ENCODE peak calls at places on chromosomes 12 and 14, in seven cellular contexts. O is Caco-2, X is H9, Y is neural crest cell, W is body of pancreas, A is mesothelial cell of epicardium, E is GM12865. T is an unnamed sample.

GRCh38 chr14:78714722-78715121 is 544.5 kb downstream of the NRXN3 start:
- DNase-seq in E (no peak), X (no peak), Y (no peak), A (no peak), O (no peak), W (no peak), T (no peak)

GRCh38 chr12:28795306-28795705 is 353.8 kb upstream of the FAR2 start:
- DNase-seq in Y (no peak), W (no peak), X (no peak), O (no peak), A (no peak), E (no peak), T (no peak)

GRCh38 chr12:2693204-2693860 is 101.4 kb upstream of the FKBP4 start:
- DNase-seq in E (no peak), W (no peak), O (no peak), Y (no peak), X (peak), A (no peak), T (no peak)

GRCh38 chr12:16112626-16113560 is 164.6 kb downstream of the SLC15A5 start:
- DNase-seq in W (no peak), X (peak), E (no peak), Y (no peak), O (no peak), A (no peak), T (no peak)

GRCh38 chr12:125100551-125101434 is 35.6 kb downstream of the AACS start:
- DNase-seq in O (no peak), W (peak), A (no peak), Y (no peak), E (no peak), X (no peak), T (no peak)

GRCh38 chr14:60925286-60925685 is 55.6 kb downstream of the TRMT5 start:
- DNase-seq in O (no peak), A (no peak), W (no peak), E (no peak), X (no peak), Y (no peak), T (no peak)

GRCh38 chr12:39814626-39815025 is 195.0 kb upstream of the ABCD2 start:
- DNase-seq in O (no peak), Y (no peak), A (no peak), E (no peak), X (no peak), W (no peak), T (no peak)

GRCh38 chr12:128180166-128180565 is 86.8 kb upstream of the TMEM132C start:
- DNase-seq in E (no peak), W (no peak), X (no peak), Y (no peak), A (no peak), O (no peak), T (no peak)

GRCh38 chr14:73955674-73956073 is 5.6 kb downstream of the COQ6 start:
- DNase-seq in E (no peak), Y (no peak), A (no peak), X (no peak), W (no peak), O (no peak), T (no peak)

GRCh38 chr14:100038065-100038464 is 27.2 kb upstream of the EVL start:
- DNase-seq in O (no peak), X (no peak), A (no peak), W (no peak), E (no peak), Y (no peak), T (no peak)

GRCh38 chr14:106417224-106418049 is 891.1 kb downstream of the TMEM121 start:
- DNase-seq in W (peak), Y (no peak), E (peak), O (peak), A (no peak), X (peak), T (peak)

GRCh38 chr14:35687335-35687939 is 121.7 kb downstream of the RALGAPA1 start:
- DNase-seq in A (no peak), Y (peak), E (peak), X (no peak), O (peak), W (peak), T (peak)

GRCh38 chr12:56947633-56948535 is 9.5 kb downstream of the RDH16 start:
- DNase-seq in Y (no peak), X (no peak), A (no peak), O (peak), E (peak), W (no peak), T (no peak)

GRCh38 chr12:80937391-80938238 is at the start of gene LIN7A:
- DNase-seq in Y (peak), W (peak), X (peak), E (peak), O (peak), A (peak), T (peak)

GRCh38 chr14:61598980-61599379 is 96.3 kb upstream of the HIF1A start:
- DNase-seq in E (peak), Y (no peak), A (no peak), X (no peak), W (no peak), O (no peak), T (no peak)

GRCh38 chr14:76514599-76514998 is 138.7 kb downstream of the ESRRB start:
- DNase-seq in W (peak), O (peak), Y (no peak), E (peak), A (no peak), X (no peak), T (peak)

GRCh38 chr12:38664661-38665269 is 240.6 kb downstream of the CPNE8 start:
- DNase-seq in E (peak), W (no peak), X (no peak), A (no peak), O (peak), Y (no peak), T (no peak)

GRCh38 chr14:81727243-81727642 is 193.6 kb upstream of the SEL1L start:
- DNase-seq in X (no peak), A (peak), E (no peak), W (peak), Y (no peak), O (no peak), T (no peak)

GRCh38 chr12:27463826-27464554 is 17.5 kb downstream of the SMCO2 start:
- DNase-seq in X (no peak), O (no peak), W (peak), A (no peak), Y (no peak), E (no peak), T (no peak)

GRCh38 chr12:27383429-27384260 is 51.0 kb downstream of the BMAL2 start:
- DNase-seq in O (peak), A (peak), W (peak), E (peak), X (peak), Y (peak), T (peak)

GRCh38 chr12:103742349-103742784 is 98.7 kb downstream of the NT5DC3 start:
- DNase-seq in A (no peak), X (no peak), W (peak), E (no peak), Y (no peak), O (no peak), T (no peak)

GRCh38 chr14:68736519-68736918 is 56.3 kb downstream of the ZFP36L1 start:
- DNase-seq in O (peak), A (peak), Y (no peak), X (no peak), E (no peak), W (no peak), T (no peak)

GRCh38 chr12:52372216-52373154 is 5.2 kb upstream of the KRT85 start:
- DNase-seq in A (peak), W (peak), O (peak), X (peak), E (peak), Y (peak), T (peak)

GRCh38 chr14:99274346-99275221 is 2.6 kb upstream of the BCL11B start:
- DNase-seq in E (peak), O (peak), W (peak), Y (peak), A (peak), X (peak), T (peak)

GRCh38 chr12:47741340-47741703 is 16.0 kb upstream of the ENDOU start:
- DNase-seq in E (peak), X (no peak), A (no peak), Y (no peak), O (no peak), W (peak), T (no peak)

GRCh38 chr14:99907761-99908652 is 114.8 kb downstream of the EML1 start:
- DNase-seq in Y (no peak), E (no peak), A (no peak), X (no peak), O (no peak), W (peak), T (no peak)

GRCh38 chr14:23306412-23307145 is at the start of gene BCL2L2:
- DNase-seq in E (peak), Y (peak), X (peak), A (peak), W (peak), O (peak), T (peak)

GRCh38 chr14:94936411-94936892 is 166.5 kb upstream of the GSC start:
- DNase-seq in A (peak), W (peak), Y (no peak), O (no peak), E (no peak), X (no peak), T (no peak)

GRCh38 chr14:87975636-87976035 is 17.3 kb downstream of the GALC start:
- DNase-seq in W (no peak), O (no peak), Y (no peak), X (no peak), A (no peak), E (no peak), T (no peak)

GRCh38 chr12:56205445-56205844 is 16.2 kb upstream of the SMARCC2 start:
- DNase-seq in W (no peak), Y (no peak), X (no peak), A (no peak), O (no peak), E (no peak), T (no peak)

GRCh38 chr14:50937325-50937724 is 7.0 kb downstream of the PYGL start:
- DNase-seq in A (no peak), O (no peak), X (no peak), W (no peak), E (no peak), Y (no peak), T (no peak)

GRCh38 chr14:29941401-29941800 is 13.8 kb upstream of the PRKD1 start:
- DNase-seq in A (no peak), O (no peak), X (peak), W (no peak), Y (no peak), E (no peak), T (no peak)

GRCh38 chr14:32724864-32725550 is 213.7 kb upstream of the NPAS3 start:
- DNase-seq in O (no peak), A (no peak), Y (no peak), X (no peak), E (no peak), W (no peak), T (no peak)

GRCh38 chr12:107610030-107610859 is 75.4 kb upstream of the PWP1 start:
- DNase-seq in A (peak), W (no peak), O (peak), X (peak), E (peak), Y (peak), T (peak)

GRCh38 chr14:90985601-90986242 is 74.7 kb downstream of the RPS6KA5 start:
- DNase-seq in E (peak), X (no peak), A (no peak), W (no peak), O (no peak), Y (no peak), T (peak)

GRCh38 chr14:93619176-93619793 is 169.0 kb downstream of the PRIMA1 start:
- DNase-seq in X (no peak), A (peak), E (peak), W (peak), Y (peak), O (peak), T (peak)

GRCh38 chr12:110353211-110353965 is 50.1 kb downstream of the ANAPC7 start:
- DNase-seq in O (no peak), W (no peak), A (no peak), E (no peak), X (no peak), Y (no peak), T (no peak)

GRCh38 chr12:109192358-109192757 is 76.0 kb downstream of the ACACB start:
- DNase-seq in A (no peak), E (no peak), W (no peak), Y (no peak), O (no peak), X (no peak), T (no peak)

GRCh38 chr12:106345739-106346138 is 11.8 kb upstream of the POLR3B start:
- DNase-seq in O (peak), X (peak), E (peak), W (peak), A (no peak), Y (peak), T (no peak)
- TF ChIP-seq CTCF in O (no peak), X (peak), E (no peak), W (no peak), A (no peak), Y (peak), T (no peak)

GRCh38 chr12:43282106-43282505 is 269.9 kb downstream of the ADAMTS20 start:
- DNase-seq in O (no peak), A (no peak), W (no peak), Y (no peak), X (no peak), E (no peak), T (no peak)
- TF ChIP-seq CTCF in O (no peak), A (peak), W (no peak), Y (peak), X (peak), E (no peak), T (peak)

GRCh38 chr12:82688035-82688501 is 1.4 kb downstream of the TMTC2 start:
- DNase-seq in O (no peak), Y (no peak), E (peak), A (no peak), X (no peak), W (no peak), T (no peak)
- TF ChIP-seq CTCF in O (no peak), Y (peak), E (no peak), A (no peak), X (no peak), W (no peak), T (peak)

GRCh38 chr12:53997324-53998173 is 2.4 kb upstream of the HOXC9 start:
- DNase-seq in Y (no peak), E (no peak), A (no peak), O (no peak), W (no peak), X (no peak), T (no peak)

GRCh38 chr12:53999596-54000104 is 311 bp upstream of the HOXC9 start:
- DNase-seq in E (no peak), O (no peak), X (no peak), Y (no peak), W (no peak), A (no peak), T (no peak)

GRCh38 chr12:53998174-53998899 is 1.6 kb upstream of the HOXC9 start:
- DNase-seq in O (no peak), A (no peak), X (no peak), W (no peak), E (no peak), Y (no peak), T (no peak)

GRCh38 chr12:54000105-54000773 is at the start of gene HOXC9:
- DNase-seq in X (no peak), W (no peak), Y (no peak), O (no peak), E (no peak), A (no peak), T (no peak)

DNA sequence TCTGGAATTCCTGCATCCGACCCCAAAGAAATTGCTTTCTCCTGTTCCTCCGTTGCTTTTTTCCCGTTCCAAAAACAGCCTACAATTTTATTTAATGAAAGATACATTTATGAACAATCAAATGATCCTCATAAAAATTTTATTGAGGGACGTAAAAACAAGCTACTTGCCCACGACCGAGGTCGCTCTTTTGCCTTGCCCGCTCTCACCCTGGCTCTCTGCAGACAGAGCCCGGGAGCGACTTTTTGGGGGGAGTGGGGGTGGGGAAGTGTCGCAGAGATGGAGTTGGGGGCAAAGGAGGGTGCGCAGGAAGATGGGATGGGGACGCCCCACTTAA is 1.1 kb upstream of the HOXC9 start:
- DNase-seq in A (no peak), E (no peak), W (no peak), O (no peak), X (no peak), Y (no peak), T (no peak)
- TF ChIP-seq CTCF in A (no peak), E (no peak), W (no peak), O (no peak), X (no peak), Y (no peak), T (no peak)

GRCh38 chr12:98601924-98602323 is 8.4 kb downstream of the SLC25A3 start:
- DNase-seq in O (no peak), A (no peak), E (no peak), X (no peak), Y (no peak), W (no peak), T (no peak)

GRCh38 chr12:98606367-98606985 is 13.0 kb downstream of the SLC25A3 start:
- DNase-seq in A (no peak), W (no peak), O (no peak), E (no peak), X (no peak), Y (no peak), T (no peak)
- TF ChIP-seq CTCF in A (no peak), W (no peak), O (no peak), E (no peak), X (no peak), Y (no peak), T (peak)

GRCh38 chr12:72077111-72077820 is 138.6 kb downstream of the TPH2 start:
- DNase-seq in A (no peak), X (no peak), O (no peak), Y (no peak), W (no peak), E (no peak), T (no peak)
- TF ChIP-seq CTCF in A (no peak), X (no peak), O (no peak), Y (no peak), W (no peak), E (no peak), T (no peak)

GRCh38 chr12:133080619-133081407 is at the start of gene ZNF140:
- DNase-seq in Y (no peak), O (peak), X (peak), E (peak), A (peak), W (peak), T (peak)
- TF ChIP-seq CTCF in Y (peak), O (no peak), X (peak), E (peak), A (peak), W (no peak), T (peak)

GRCh38 chr12:6952121-6952859 is 1.1 kb downstream of the PTPN6 start:
- DNase-seq in E (no peak), O (no peak), Y (no peak), A (no peak), X (no peak), W (no peak), T (no peak)

GRCh38 chr12:6950944-6951540 is at the start of gene PTPN6:
- DNase-seq in E (peak), W (peak), X (no peak), Y (no peak), A (no peak), O (no peak), T (no peak)

GRCh38 chr12:6949063-6949594 is 2.0 kb upstream of the PTPN6 start:
- DNase-seq in X (no peak), A (no peak), Y (no peak), O (no peak), W (no peak), E (peak), T (no peak)

GRCh38 chr12:6951551-6952120 is 480 bp downstream of the PTPN6 start:
- DNase-seq in X (no peak), W (no peak), Y (no peak), E (no peak), A (no peak), O (no peak), T (no peak)

DNA sequence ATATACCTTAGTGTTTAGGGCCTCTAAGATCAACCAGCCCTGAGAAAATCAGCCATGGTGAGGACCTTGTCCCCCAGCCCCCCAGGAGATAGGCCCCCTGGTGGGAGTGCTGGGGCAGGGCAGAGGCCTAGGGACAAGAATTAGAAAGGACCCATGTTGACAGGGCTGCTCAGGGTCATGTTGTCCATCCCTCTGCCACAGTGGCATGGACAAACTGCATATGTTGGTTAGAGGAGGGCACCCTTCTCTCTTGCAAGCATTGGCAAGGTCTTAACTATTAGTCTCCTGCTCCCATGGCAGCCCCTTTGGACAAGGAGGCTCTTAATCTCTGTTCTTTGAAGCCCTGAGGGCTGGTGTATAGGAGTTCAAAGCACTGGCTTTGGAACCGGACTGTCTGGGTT is 755 bp upstream of the PTPN6 start:
- DNase-seq in X (no peak), Y (no peak), E (peak), O (peak), W (no peak), A (no peak), T (no peak)
- TF ChIP-seq CTCF in X (peak), Y (peak), E (peak), O (peak), W (no peak), A (no peak), T (peak)

DNA sequence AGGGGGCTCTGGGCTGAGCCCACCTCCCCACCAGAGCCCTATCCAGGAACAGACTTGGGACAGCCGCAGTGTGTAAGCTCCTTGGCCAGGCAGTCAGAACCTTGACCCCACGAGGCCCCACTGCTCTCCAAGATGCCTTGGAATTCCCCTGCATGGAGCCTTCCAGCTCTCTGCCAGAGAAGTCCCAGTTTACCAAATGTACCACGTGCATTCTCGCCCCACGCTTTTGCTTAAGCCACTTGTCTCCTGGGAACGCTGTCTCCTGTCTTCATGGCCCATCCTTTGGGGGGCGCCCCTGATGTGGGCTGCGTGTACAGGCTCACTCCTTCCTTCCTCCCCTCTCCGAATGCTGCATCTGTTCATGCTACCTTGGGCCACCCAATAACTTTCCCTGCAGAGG is 7.9 kb downstream of the FAIM2 start:
- DNase-seq in E (no peak), W (no peak), Y (no peak), X (no peak), O (no peak), A (no peak), T (no peak)
- TF ChIP-seq CTCF in E (no peak), W (no peak), Y (no peak), X (peak), O (no peak), A (no peak), T (no peak)

T was measured in GM13977.